ENCODE peak calls at places on chromosomes 12 and 14, in eight cellular contexts. P is smooth muscle cell of the brain vasculature, T is aorta, E is ELR, I is HFFc6, U is pons, K is ACHN, W is GM19239. Y is an unnamed sample.

GRCh38 chr12:124780752-124781685 is 82.6 kb downstream of the SCARB1 start:
- DNase-seq in W (no peak), I (no peak), T (no peak), P (no peak), U (no peak), K (no peak), E (no peak), Y (no peak)

GRCh38 chr12:89230376-89231101 is 121.8 kb downstream of the DUSP6 start:
- DNase-seq in P (no peak), W (no peak), E (no peak), U (no peak), T (no peak), I (no peak), K (no peak), Y (no peak)

GRCh38 chr12:5796171-5797091 is 148.6 kb downstream of the ANO2 start:
- DNase-seq in I (no peak), W (no peak), U (no peak), E (peak), P (no peak), K (peak), T (no peak), Y (no peak)

GRCh38 chr12:71594214-71594948 is 69.3 kb downstream of the ZFC3H1 start:
- DNase-seq in E (peak), T (no peak), P (no peak), K (no peak), W (no peak), U (no peak), I (no peak), Y (no peak)

GRCh38 chr12:2982361-2982760 is 23.2 kb downstream of the TEAD4 start:
- DNase-seq in K (no peak), U (no peak), T (no peak), I (no peak), E (no peak), W (no peak), P (no peak), Y (no peak)

GRCh38 chr14:33765251-33765650 is 185.6 kb downstream of the EGLN3 start:
- DNase-seq in U (peak), E (no peak), P (peak), W (no peak), K (no peak), I (no peak), T (no peak), Y (no peak)

GRCh38 chr12:91379051-91379775 is 196.6 kb upstream of the DCN start:
- DNase-seq in P (no peak), U (no peak), T (no peak), W (no peak), K (no peak), I (no peak), E (no peak), Y (no peak)

GRCh38 chr12:27902651-27903050 is 69.9 kb downstream of the PTHLH start:
- DNase-seq in I (no peak), U (no peak), E (no peak), T (no peak), W (no peak), P (no peak), K (no peak), Y (no peak)

GRCh38 chr12:26746315-26746714 is 86.7 kb downstream of the ITPR2 start:
- DNase-seq in P (no peak), K (peak), T (no peak), I (peak), U (no peak), W (no peak), E (peak), Y (no peak)

GRCh38 chr12:49825360-49825970 is 2.7 kb downstream of the NCKAP5L start:
- DNase-seq in U (peak), E (peak), W (no peak), K (no peak), T (peak), I (peak), P (no peak), Y (no peak)

GRCh38 chr12:29317556-29318363 is 63.2 kb downstream of the ERGIC2 start:
- DNase-seq in U (peak), K (peak), E (peak), T (no peak), I (peak), W (peak), P (peak), Y (no peak)

GRCh38 chr12:44490181-44490580 is 385.9 kb downstream of the NELL2 start:
- DNase-seq in I (no peak), U (no peak), T (no peak), W (no peak), P (no peak), E (no peak), K (no peak), Y (no peak)

GRCh38 chr12:59077153-59077930 is 157.0 kb upstream of the LRIG3 start:
- DNase-seq in K (no peak), P (no peak), W (no peak), U (no peak), T (no peak), I (no peak), E (no peak), Y (no peak)

GRCh38 chr14:76104802-76105355 is 46.8 kb upstream of the GPATCH2L start:
- DNase-seq in U (no peak), I (no peak), P (no peak), W (no peak), E (no peak), K (no peak), T (no peak), Y (no peak)

GRCh38 chr12:119613319-119613936 is 19.9 kb downstream of the TMEM233 start:
- DNase-seq in P (no peak), T (no peak), W (no peak), U (no peak), K (peak), E (peak), I (no peak), Y (no peak)

GRCh38 chr14:99081156-99081765 is 190.7 kb downstream of the BCL11B start:
- DNase-seq in I (no peak), E (no peak), W (no peak), U (no peak), P (no peak), K (no peak), T (no peak), Y (no peak)

GRCh38 chr12:132827763-132828703 is 636 bp downstream of the GOLGA3 start:
- DNase-seq in K (peak), T (peak), P (no peak), I (peak), U (peak), W (peak), E (peak), Y (no peak)

GRCh38 chr14:59969319-59969718 is 49.4 kb downstream of the LRRC9 start:
- DNase-seq in I (no peak), P (peak), T (no peak), K (no peak), U (no peak), E (peak), W (no peak), Y (no peak)

GRCh38 chr12:12803186-12803585 is 10.0 kb upstream of the DDX47 start:
- DNase-seq in P (no peak), I (peak), T (peak), E (peak), U (peak), K (peak), W (peak), Y (peak)

GRCh38 chr12:7162691-7163114 is 26.8 kb upstream of the PEX5 start:
- DNase-seq in T (no peak), K (no peak), P (no peak), I (no peak), U (no peak), W (no peak), E (peak), Y (no peak)

GRCh38 chr14:105850853-105851581 is 324.6 kb downstream of the TMEM121 start:
- DNase-seq in W (no peak), P (no peak), E (no peak), I (no peak), U (no peak), K (no peak), T (no peak), Y (no peak)

GRCh38 chr14:56333361-56334279 is 215.4 kb downstream of the PELI2 start:
- DNase-seq in P (peak), T (no peak), K (peak), E (peak), I (peak), U (peak), W (no peak), Y (no peak)

GRCh38 chr14:34461334-34462131 is 507 bp downstream of the SPTSSA start:
- DNase-seq in P (no peak), E (peak), K (peak), U (peak), I (peak), T (peak), W (peak), Y (no peak)

GRCh38 chr12:106285993-106286392 is 16.5 kb upstream of the TCP11L2 start:
- DNase-seq in K (no peak), P (no peak), T (no peak), I (no peak), E (no peak), W (no peak), U (no peak), Y (no peak)